ENCODE peak calls at places on chromosomes 7 and 10, in eight cellular contexts. T is GM23338, Y is cardiac muscle cell, U is ovary, B is NT2/D1, R is thyroid gland, C is GM23248, D is mesenchymal stem cell. J is an unnamed sample.

GRCh38 chr7:128911441-128912031 is 1.0 kb upstream of the KCP start:
- DNase-seq in Y (peak; percentile 59), U (no peak), C (no peak), B (peak; percentile 58), T (peak; percentile 77), D (peak; percentile 63), R (peak; percentile 9), J (no peak)

GRCh38 chr10:75037171-75038153 is 74.0 kb upstream of the SAMD8 start:
- DNase-seq in U (no peak), Y (no peak), D (no peak), C (no peak), R (no peak), B (no peak), T (no peak), J (no peak)

GRCh38 chr10:14659626-14660196 is 115.0 kb downstream of the FAM107B start:
- DNase-seq in U (no peak), C (peak; percentile 5), D (no peak), Y (no peak), R (no peak), T (no peak), B (no peak), J (peak; percentile 60)

GRCh38 chr10:77909755-77910375 is 16.7 kb downstream of the DLG5 start:
- DNase-seq in T (no peak), R (no peak), B (no peak), D (peak; percentile 85), U (peak; percentile 39), C (peak; percentile 87), Y (no peak), J (no peak)

GRCh38 chr10:102413053-102413705 is 5.4 kb downstream of the PSD start:
- DNase-seq in R (no peak), T (peak; percentile 79), C (peak; percentile 41), U (no peak), D (no peak), Y (no peak), B (no peak), J (no peak)

GRCh38 chr10:9188022-9188810 is 1133.7 kb downstream of the GATA3 start:
- DNase-seq in C (peak; percentile 1), R (no peak), U (no peak), T (no peak), Y (no peak), B (no peak), D (no peak), J (no peak)

GRCh38 chr7:7516662-7517061 is 19.0 kb downstream of the COL28A1 start:
- DNase-seq in Y (no peak), B (no peak), D (no peak), T (no peak), U (no peak), R (no peak), C (no peak), J (no peak)

GRCh38 chr7:105003275-105003674 is 10.7 kb upstream of the KMT2E start:
- DNase-seq in B (no peak), Y (no peak), C (peak; percentile 98), D (peak; percentile 77), T (no peak), R (peak; percentile 73), U (no peak), J (peak; percentile 43)

GRCh38 chr7:156470399-156471320 is 169.9 kb upstream of the RNF32 start:
- DNase-seq in B (no peak), C (no peak), T (peak; percentile 51), R (no peak), U (no peak), D (no peak), Y (no peak), J (no peak)

GRCh38 chr10:44932338-44933116 is 21.4 kb downstream of the TMEM72 start:
- DNase-seq in C (peak; percentile 85), U (peak; percentile 80), Y (peak; percentile 93), T (peak; percentile 95), R (peak; percentile 93), D (peak; percentile 77), B (peak; percentile 61), J (peak; percentile 92)

GRCh38 chr7:151175047-151175792 is 7.7 kb upstream of the GBX1 start:
- DNase-seq in Y (no peak), T (no peak), U (no peak), R (no peak), D (no peak), B (no peak), C (no peak), J (no peak)

GRCh38 chr7:151175793-151176311 is 8.4 kb upstream of the GBX1 start:
- DNase-seq in U (no peak), R (no peak), D (no peak), B (no peak), T (peak; percentile 53), Y (no peak), C (no peak), J (peak; percentile 50)

GRCh38 chr7:151173386-151174245 is 6.1 kb upstream of the GBX1 start:
- DNase-seq in D (no peak), B (no peak), U (no peak), T (no peak), R (no peak), Y (no peak), C (no peak), J (no peak)

GRCh38 chr7:151172273-151173141 is 5.0 kb upstream of the GBX1 start:
- DNase-seq in T (peak; percentile 85), D (peak; percentile 69), B (peak; percentile 57), R (peak; percentile 72), U (peak; percentile 65), Y (peak; percentile 84), C (peak; percentile 73), J (peak; percentile 85)

GRCh38 chr7:151174246-151175046 is 7.0 kb upstream of the GBX1 start:
- DNase-seq in T (peak; percentile 83), Y (no peak), B (no peak), D (peak; percentile 11), C (peak; percentile 30), U (no peak), R (peak; percentile 37), J (no peak)
- H3K4me3 ChIP-seq in T (no peak overlapping the region), Y (no peak overlapping the region), B (no peak overlapping the region), D (no peak overlapping the region), C (no peak overlapping the region), U (no peak overlapping the region), R (no peak overlapping the region), J (no peak overlapping the region)

GRCh38 chr10:7982733-7983132 is 71.8 kb upstream of the GATA3 start:
- DNase-seq in Y (peak; percentile 35), B (no peak), D (no peak), U (no peak), T (no peak), C (no peak), R (no peak), J (no peak)

GRCh38 chr10:7984896-7985295 is 69.6 kb upstream of the GATA3 start:
- DNase-seq in D (peak; percentile 30), T (no peak), Y (no peak), B (no peak), U (no peak), C (no peak), R (no peak), J (no peak)

GRCh38 chr10:7984325-7984724 is 70.2 kb upstream of the GATA3 start:
- DNase-seq in Y (no peak), R (no peak), C (no peak), D (no peak), U (no peak), B (no peak), T (no peak), J (no peak)

DNA sequence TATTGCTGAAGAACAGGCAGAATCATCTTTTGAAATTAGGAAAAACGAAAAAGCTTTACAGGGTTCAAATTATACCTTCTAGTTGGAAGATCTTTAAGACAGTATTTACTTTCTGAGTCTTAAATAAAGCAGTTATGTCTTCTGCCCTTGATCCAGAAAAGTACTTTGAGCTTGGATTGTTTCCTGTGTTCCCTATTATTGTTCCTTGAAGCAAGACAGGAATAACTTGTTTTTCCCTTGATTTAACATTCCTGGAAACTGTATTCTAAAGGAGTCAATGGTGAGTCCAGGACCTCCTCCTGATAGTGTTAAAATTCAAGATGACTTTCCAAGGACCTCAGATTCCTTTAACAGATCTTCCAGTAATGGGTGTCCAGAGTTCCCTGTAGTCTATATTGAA is 74.3 kb upstream of the GATA3 start:
- DNase-seq in B (no peak), Y (no peak), C (no peak), T (no peak), D (no peak), R (no peak), U (no peak), J (no peak)
- H3K4me1 ChIP-seq in B (no peaks in the 10 kb centered on the region), Y (no peaks in the 10 kb centered on the region), C (no peaks in the 10 kb centered on the region), T (no peaks in the 10 kb centered on the region), D (no peaks in the 10 kb centered on the region), R (peaks cover 9% of the 10 kb centered on the region), U (no peaks in the 10 kb centered on the region), J (no peaks in the 10 kb centered on the region)

GRCh38 chr10:63260860-63261251 is 127.7 kb downstream of the NRBF2 start:
- DNase-seq in C (no peak), R (no peak), T (no peak), U (no peak), D (no peak), B (no peak), Y (no peak), J (no peak)
- H3K4me3 ChIP-seq in C (no peak overlapping the region), R (no peak overlapping the region), T (peak overlapping the region; percentile 5), U (no peak overlapping the region), D (no peak overlapping the region), B (no peak overlapping the region), Y (no peak overlapping the region), J (no peak overlapping the region)

GRCh38 chr10:71289421-71290130 is 29.5 kb upstream of the SLC29A3 start:
- DNase-seq in R (no peak), B (no peak), D (no peak), T (no peak), C (peak; percentile 10), Y (no peak), U (no peak), J (peak; percentile 64)
- H3K4me1 ChIP-seq in R (peaks cover 18% of the 10 kb centered on the region), B (no peaks in the 10 kb centered on the region), D (no peaks in the 10 kb centered on the region), T (no peaks in the 10 kb centered on the region), C (no peaks in the 10 kb centered on the region), Y (peaks cover 2% of the 10 kb centered on the region), U (peaks cover 9% of the 10 kb centered on the region), J (peaks cover 5% of the 10 kb centered on the region)

J was measured in heart left ventricle.